ENCODE peak calls at places on chromosomes 5 and 9, in four cellular contexts. N is activated CD4-positive, alpha-beta memory T cell treated with anti-CD3 and anti-CD28 coated beads, Interleukin-2, amount 10 ng/mL, durations not matched to agents 7 days and 5 days; D is activated CD4-positive, alpha-beta T cell treated with anti-CD3 and anti-CD28 coated beads for 48 hours; Z is left cardiac atrium. V is an unnamed sample.

GRCh38 chr5:15286659-15287058 is 213.3 kb upstream of the FBXL7 start:
- DNase-seq in Z (no peak), D (no peak), N (no peak), V (no peak)

GRCh38 chr9:124410321-124410913 is 4.8 kb downstream of the PSMB7 start:
- DNase-seq in D (no peak), N (no peak), Z (no peak), V (no peak)

GRCh38 chr9:69900406-69900805 is 79.8 kb downstream of the CFAP95 start:
- DNase-seq in D (no peak), Z (no peak), N (no peak), V (no peak)

GRCh38 chr5:146647656-146648199 is 131.7 kb upstream of the GPR151 start:
- DNase-seq in Z (no peak), N (no peak), D (no peak), V (no peak)

GRCh38 chr9:17401858-17402257 is 177.0 kb upstream of the SH3GL2 start:
- DNase-seq in Z (no peak), N (no peak), D (no peak), V (no peak)

GRCh38 chr9:130837002-130837511 is 2.0 kb downstream of the ABL1 start:
- DNase-seq in N (no peak), D (no peak), Z (no peak), V (no peak)

GRCh38 chr5:80711938-80712337 is 57.2 kb upstream of the DHFR start:
- DNase-seq in Z (no peak), D (peak; percentile 8), N (no peak), V (no peak)

GRCh38 chr5:15183520-15183919 is 311.9 kb upstream of the ANKH start:
- DNase-seq in N (no peak), D (no peak), Z (no peak), V (no peak)

GRCh38 chr9:83154087-83154736 is 91.3 kb upstream of the RASEF start:
- DNase-seq in N (no peak), D (no peak), Z (no peak), V (no peak)

GRCh38 chr9:36725777-36726356 is 153.2 kb downstream of the MELK start:
- DNase-seq in Z (no peak), N (no peak), D (no peak), V (no peak)

GRCh38 chr5:34582364-34582763 is 73.8 kb upstream of the RAI14 start:
- DNase-seq in D (no peak), Z (no peak), N (no peak), V (no peak)

GRCh38 chr5:115816226-115817042 is at the start of gene CDO1:
- DNase-seq in Z (peak; percentile 68), D (peak; percentile 54), N (peak; percentile 31), V (peak; percentile 81)

GRCh38 chr9:129759329-129759728 is 6.5 kb upstream of the PTGES start:
- DNase-seq in N (no peak), D (no peak), Z (no peak), V (no peak)

GRCh38 chr9:121445986-121446385 is 53.7 kb downstream of the GGTA1 start:
- DNase-seq in Z (no peak), D (peak; percentile 8), N (no peak), V (no peak)

GRCh38 chr5:140549237-140550144 is 2.0 kb downstream of the EIF4EBP3 start:
- DNase-seq in N (no peak), Z (peak; percentile 62), D (no peak), V (peak; percentile 75)

GRCh38 chr5:112202694-112203093 is 216.4 kb downstream of the EPB41L4A start:
- DNase-seq in D (no peak), Z (no peak), N (no peak), V (no peak)

GRCh38 chr9:116157436-116158138 is 4.0 kb downstream of the PAPPA start:
- DNase-seq in Z (no peak), N (no peak), D (no peak), V (no peak)

GRCh38 chr5:150780180-150780692 is 1.7 kb downstream of the SMIM3 start:
- DNase-seq in Z (peak; percentile 44), N (no peak), D (peak; percentile 53), V (peak; percentile 46)

V was measured in adrenal gland.